ENCODE peak calls at places on chromosomes 4 and X, in seven cellular contexts. O, C, Q, F, N, P and M are unnamed samples.

GRCh38 chrX:103585421-103586313 is at the start of gene TCEAL4:
- DNase-seq in O (peak; percentile 47), C (peak; percentile 53), Q (peak; percentile 62), F (no peak), N (peak; percentile 66), P (peak; percentile 64), M (peak; percentile 50)

GRCh38 chr4:15765910-15766703 is 12.0 kb upstream of the CD38 start:
- DNase-seq in O (no peak), C (no peak), Q (peak; percentile 27), F (no peak), N (peak; percentile 70), P (no peak), M (no peak)

GRCh38 chrX:120310861-120311631 is at the start of gene TMEM255A:
- DNase-seq in O (peak; percentile 9), C (peak; percentile 31), Q (no peak), F (no peak), N (peak; percentile 10), P (peak; percentile 28), M (no peak)

GRCh38 chr4:128560754-128561495 is 248.6 kb upstream of the JADE1 start:
- DNase-seq in O (peak; percentile 37), C (no peak), Q (no peak), F (no peak), N (no peak), P (no peak), M (no peak)

GRCh38 chr4:95095352-95095974 is 337.7 kb downstream of the BMPR1B start:
- DNase-seq in O (peak; percentile 20), C (no peak), Q (no peak), F (peak; percentile 19), N (no peak), P (no peak), M (no peak)

GRCh38 chr4:78747328-78747946 is 28.7 kb upstream of the BMP2K start:
- DNase-seq in O (no peak), C (no peak), Q (no peak), F (peak; percentile 51), N (no peak), P (no peak), M (no peak)

GRCh38 chr4:142480244-142480643 is 365.9 kb downstream of the INPP4B start:
- DNase-seq in O (no peak), C (no peak), Q (no peak), F (peak; percentile 54), N (no peak), P (no peak), M (no peak)

GRCh38 chrX:40411350-40412111 is 169.2 kb upstream of the ATP6AP2 start:
- DNase-seq in O (no peak), C (no peak), Q (no peak), F (no peak), N (peak; percentile 23), P (no peak), M (no peak)

GRCh38 chrX:39633293-39633692 is 464.5 kb downstream of the BCOR start:
- DNase-seq in O (no peak), C (no peak), Q (no peak), F (peak; percentile 3), N (no peak), P (no peak), M (no peak)

GRCh38 chr4:5930456-5930855 is 37.6 kb upstream of the CRMP1 start:
- DNase-seq in O (no peak), C (no peak), Q (no peak), F (no peak), N (no peak), P (no peak), M (no peak)

GRCh38 chrX:24676403-24677024 is 17.2 kb upstream of the POLA1 start:
- DNase-seq in O (no peak), C (peak; percentile 28), Q (no peak), F (no peak), N (peak; percentile 11), P (peak; percentile 18), M (peak; percentile 31)

GRCh38 chrX:5337160-5337559 is 891.5 kb downstream of the NLGN4X start:
- DNase-seq in O (no peak), C (no peak), Q (no peak), F (no peak), N (no peak), P (no peak), M (no peak)

GRCh38 chr4:169231647-169232262 is 39.0 kb downstream of the SH3RF1 start:
- DNase-seq in O (no peak), C (no peak), Q (no peak), F (no peak), N (no peak), P (no peak), M (no peak)

GRCh38 chrX:136251042-136251991 is at the start of gene MAP7D3:
- DNase-seq in O (peak; percentile 50), C (peak; percentile 87), Q (peak; percentile 57), F (peak; percentile 18), N (peak; percentile 70), P (peak; percentile 70), M (peak; percentile 87)

GRCh38 chr4:5921981-5922380 is 29.1 kb upstream of the CRMP1 start:
- DNase-seq in O (no peak), C (no peak), Q (no peak), F (no peak), N (no peak), P (no peak), M (no peak)

GRCh38 chrX:20479896-20480295 is 213.2 kb upstream of the RPS6KA3 start:
- DNase-seq in O (no peak), C (no peak), Q (no peak), F (no peak), N (no peak), P (no peak), M (no peak)

GRCh38 chrX:153411988-153412574 is 809 bp downstream of the ZFP92 start:
- DNase-seq in O (no peak), C (no peak), Q (no peak), F (no peak), N (no peak), P (no peak), M (no peak)

GRCh38 chr4:69718376-69719293 is 41.8 kb downstream of the SULT1B1 start:
- DNase-seq in O (no peak), C (no peak), Q (no peak), F (no peak), N (no peak), P (no peak), M (no peak)

GRCh38 chrX:17412692-17413091 is 37.7 kb downstream of the NHS start:
- DNase-seq in O (no peak), C (no peak), Q (no peak), F (peak; percentile 85), N (no peak), P (no peak), M (no peak)

GRCh38 chr4:14294611-14295010 is 667.1 kb upstream of the BOD1L1 start:
- DNase-seq in O (no peak), C (no peak), Q (no peak), F (no peak), N (no peak), P (no peak), M (no peak)

DNA sequence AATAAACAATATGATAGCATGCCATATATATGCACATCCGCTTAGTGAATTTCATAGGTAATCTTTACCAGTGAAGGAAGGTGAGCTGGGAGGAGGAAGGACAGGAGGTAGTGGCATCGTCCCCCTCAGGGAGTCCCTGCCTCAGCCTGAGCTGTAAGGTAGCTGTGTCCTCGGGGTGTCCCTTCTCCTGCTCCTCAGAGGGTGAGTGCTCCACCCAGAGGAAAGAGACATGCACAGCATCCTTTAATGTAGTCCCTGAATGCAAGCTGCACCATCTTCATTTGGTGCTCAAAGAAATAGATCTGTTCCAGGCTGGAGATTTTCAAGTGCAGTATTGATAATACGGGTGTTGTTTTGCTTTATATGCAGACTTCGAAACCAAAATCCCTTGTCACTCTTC is 330.4 kb upstream of the SFRP2 start:
- DNase-seq in O (no peak), C (no peak), Q (no peak), F (no peak), N (no peak), P (no peak), M (no peak)
- TF ChIP-seq CTCF in O (no peak), C (peak; percentile 9), Q (no peak), F (no peak), N (no peak), P (no peak), M (peak; percentile 6)

GRCh38 chr4:122732329-122733026 is at the start of gene BBS12:
- DNase-seq in O (peak; percentile 100), C (peak; percentile 97), Q (peak; percentile 100), F (peak; percentile 100), N (peak; percentile 99), P (peak; percentile 99), M (peak; percentile 98)
- TF ChIP-seq CTCF in O (peak; percentile 79), C (peak; percentile 34), Q (no peak), F (peak; percentile 61), N (no peak), P (no peak), M (peak; percentile 51)

GRCh38 chrX:54825716-54826428 is 18.3 kb downstream of the MAGED2 start:
- DNase-seq in O (no peak), C (no peak), Q (no peak), F (peak; percentile 13), N (peak; percentile 34), P (no peak), M (no peak)
- TF ChIP-seq CTCF in O (peak; percentile 37), C (no peak), Q (no peak), F (no peak), N (no peak), P (no peak), M (no peak)

DNA sequence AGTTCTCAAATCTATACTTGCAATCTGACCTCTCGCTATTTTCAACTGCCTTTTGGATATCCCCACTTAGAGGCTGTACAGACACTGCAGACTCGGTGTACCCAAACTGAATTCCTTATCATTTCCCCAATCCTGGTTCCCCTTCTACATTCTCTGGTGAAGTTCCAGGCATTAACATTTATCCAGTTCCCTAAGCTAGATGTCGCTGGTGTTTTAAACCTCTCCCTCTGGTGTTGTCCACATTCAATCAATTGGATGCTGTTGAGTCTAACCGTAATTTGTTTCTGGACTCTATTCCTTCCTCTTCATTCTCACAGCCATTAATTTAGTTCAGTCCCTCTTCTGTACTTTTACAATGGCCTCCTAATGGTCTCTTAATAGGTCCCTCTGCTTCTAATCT is 7.2 kb upstream of the STK26 start:
- DNase-seq in O (no peak), C (no peak), Q (no peak), F (no peak), N (no peak), P (no peak), M (no peak)
- TF ChIP-seq CTCF in O (no peak), C (no peak), Q (no peak), F (no peak), N (no peak), P (no peak), M (no peak)

GRCh38 chr4:8165374-8165896 is 6.8 kb upstream of the ABLIM2 start:
- DNase-seq in O (peak; percentile 80), C (no peak), Q (no peak), F (no peak), N (no peak), P (peak; percentile 33), M (no peak)
- TF ChIP-seq CTCF in O (peak; percentile 69), C (no peak), Q (no peak), F (no peak), N (no peak), P (no peak), M (no peak)

GRCh38 chr4:133839326-133839725 is 362.3 kb downstream of the PABPC4L start:
- DNase-seq in O (no peak), C (no peak), Q (no peak), F (no peak), N (no peak), P (no peak), M (no peak)
- TF ChIP-seq CTCF in O (no peak), C (no peak), Q (no peak), F (peak; percentile 57), N (no peak), P (no peak), M (no peak)